ENCODE peak calls at places on chromosomes 1 and 21, in ten cellular contexts. One of them, this sample, is unnamed.

GRCh38 chr1:54998677-54999076 is at the start of gene BSND:
- DNase-seq in uterus: no peak
- DNase-seq in hepatocyte: no peak
- DNase-seq in right lobe of liver: no peak
- DNase-seq in AG09309: no peak
- DNase-seq in A549: no peak
- DNase-seq in osteocyte: no peak
- DNase-seq in endothelial cell: no peak
- DNase-seq in GM12865: peak
- DNase-seq in HFFc6: no peak
- DNase-seq in this sample: peak

GRCh38 chr1:204842892-204843291 is 27.8 kb upstream of the NFASC start:
- DNase-seq in uterus: no peak
- DNase-seq in hepatocyte: peak
- DNase-seq in right lobe of liver: no peak
- DNase-seq in AG09309: peak
- DNase-seq in A549: no peak
- DNase-seq in osteocyte: no peak
- DNase-seq in endothelial cell: no peak
- DNase-seq in GM12865: no peak
- DNase-seq in HFFc6: no peak
- DNase-seq in this sample: no peak

GRCh38 chr1:85494957-85495266 is 30.0 kb upstream of the DDAH1 start:
- DNase-seq in uterus: peak
- DNase-seq in hepatocyte: peak
- DNase-seq in right lobe of liver: no peak
- DNase-seq in AG09309: no peak
- DNase-seq in A549: peak
- DNase-seq in osteocyte: no peak
- DNase-seq in endothelial cell: peak
- DNase-seq in GM12865: no peak
- DNase-seq in HFFc6: no peak
- DNase-seq in this sample: no peak

GRCh38 chr1:36803870-36804560 is 230.3 kb downstream of the GRIK3 start:
- DNase-seq in uterus: no peak
- DNase-seq in hepatocyte: no peak
- DNase-seq in right lobe of liver: no peak
- DNase-seq in AG09309: no peak
- DNase-seq in A549: no peak
- DNase-seq in osteocyte: no peak
- DNase-seq in endothelial cell: no peak
- DNase-seq in GM12865: no peak
- DNase-seq in HFFc6: no peak
- DNase-seq in this sample: no peak

GRCh38 chr1:205521646-205522150 is 17.2 kb downstream of the CDK18 start:
- DNase-seq in uterus: no peak
- DNase-seq in hepatocyte: no peak
- DNase-seq in right lobe of liver: no peak
- DNase-seq in AG09309: no peak
- DNase-seq in A549: no peak
- DNase-seq in osteocyte: no peak
- DNase-seq in endothelial cell: no peak
- DNase-seq in GM12865: no peak
- DNase-seq in HFFc6: no peak
- DNase-seq in this sample: no peak

GRCh38 chr21:45430521-45431501 is 25.8 kb downstream of the COL18A1 start:
- DNase-seq in uterus: no peak
- DNase-seq in hepatocyte: peak
- DNase-seq in right lobe of liver: no peak
- DNase-seq in AG09309: no peak
- DNase-seq in A549: no peak
- DNase-seq in osteocyte: no peak
- DNase-seq in endothelial cell: no peak
- DNase-seq in GM12865: no peak
- DNase-seq in HFFc6: no peak
- DNase-seq in this sample: no peak

GRCh38 chr1:32538887-32539583 is at the start of gene ZBTB8A:
- DNase-seq in uterus: peak
- DNase-seq in hepatocyte: peak
- DNase-seq in right lobe of liver: peak
- DNase-seq in AG09309: no peak
- DNase-seq in A549: peak
- DNase-seq in osteocyte: peak
- DNase-seq in endothelial cell: peak
- DNase-seq in GM12865: peak
- DNase-seq in HFFc6: peak
- DNase-seq in this sample: no peak

GRCh38 chr1:76162254-76162653 is 87.7 kb downstream of the ST6GALNAC3 start:
- DNase-seq in uterus: no peak
- DNase-seq in hepatocyte: no peak
- DNase-seq in right lobe of liver: no peak
- DNase-seq in AG09309: no peak
- DNase-seq in A549: no peak
- DNase-seq in osteocyte: no peak
- DNase-seq in endothelial cell: no peak
- DNase-seq in GM12865: no peak
- DNase-seq in HFFc6: no peak
- DNase-seq in this sample: no peak

GRCh38 chr1:119081267-119081666 is 59.2 kb downstream of the WARS2 start:
- DNase-seq in uterus: no peak
- DNase-seq in hepatocyte: no peak
- DNase-seq in right lobe of liver: no peak
- DNase-seq in AG09309: peak
- DNase-seq in A549: no peak
- DNase-seq in osteocyte: no peak
- DNase-seq in endothelial cell: no peak
- DNase-seq in GM12865: no peak
- DNase-seq in HFFc6: no peak
- DNase-seq in this sample: no peak

GRCh38 chr1:193335797-193336428 is 149.5 kb upstream of the B3GALT2 start:
- DNase-seq in uterus: no peak
- DNase-seq in hepatocyte: no peak
- DNase-seq in right lobe of liver: no peak
- DNase-seq in AG09309: no peak
- DNase-seq in A549: no peak
- DNase-seq in osteocyte: no peak
- DNase-seq in endothelial cell: no peak
- DNase-seq in GM12865: no peak
- DNase-seq in HFFc6: peak
- DNase-seq in this sample: no peak

GRCh38 chr1:8845104-8846097 is 28.0 kb upstream of the RERE start:
- DNase-seq in uterus: no peak
- DNase-seq in hepatocyte: no peak
- DNase-seq in right lobe of liver: no peak
- DNase-seq in AG09309: no peak
- DNase-seq in A549: no peak
- DNase-seq in osteocyte: no peak
- DNase-seq in endothelial cell: no peak
- DNase-seq in GM12865: no peak
- DNase-seq in HFFc6: no peak
- DNase-seq in this sample: no peak

GRCh38 chr1:235018161-235018560 is 110.5 kb downstream of the TOMM20 start:
- DNase-seq in uterus: no peak
- DNase-seq in hepatocyte: peak
- DNase-seq in right lobe of liver: no peak
- DNase-seq in AG09309: peak
- DNase-seq in A549: peak
- DNase-seq in osteocyte: no peak
- DNase-seq in endothelial cell: no peak
- DNase-seq in GM12865: no peak
- DNase-seq in HFFc6: peak
- DNase-seq in this sample: no peak

GRCh38 chr1:4549933-4550332 is 104.5 kb upstream of the AJAP1 start:
- DNase-seq in uterus: no peak
- DNase-seq in hepatocyte: peak
- DNase-seq in right lobe of liver: no peak
- DNase-seq in AG09309: no peak
- DNase-seq in A549: no peak
- DNase-seq in osteocyte: no peak
- DNase-seq in endothelial cell: no peak
- DNase-seq in GM12865: no peak
- DNase-seq in HFFc6: no peak
- DNase-seq in this sample: no peak

GRCh38 chr1:208127284-208127683 is 116.9 kb downstream of the PLXNA2 start:
- DNase-seq in uterus: no peak
- DNase-seq in hepatocyte: no peak
- DNase-seq in right lobe of liver: no peak
- DNase-seq in AG09309: no peak
- DNase-seq in A549: no peak
- DNase-seq in osteocyte: no peak
- DNase-seq in endothelial cell: no peak
- DNase-seq in GM12865: no peak
- DNase-seq in HFFc6: no peak
- DNase-seq in this sample: no peak

GRCh38 chr1:44318097-44319088 is 36.7 kb downstream of the ERI3 start:
- DNase-seq in uterus: peak
- DNase-seq in hepatocyte: peak
- DNase-seq in right lobe of liver: no peak
- DNase-seq in AG09309: no peak
- DNase-seq in A549: peak
- DNase-seq in osteocyte: no peak
- DNase-seq in endothelial cell: peak
- DNase-seq in GM12865: peak
- DNase-seq in HFFc6: peak
- DNase-seq in this sample: peak
- TF ChIP-seq CTCF in uterus: peak
- TF ChIP-seq CTCF in hepatocyte: peak
- TF ChIP-seq CTCF in right lobe of liver: peak
- TF ChIP-seq CTCF in AG09309: peak
- TF ChIP-seq CTCF in A549: peak
- TF ChIP-seq CTCF in osteocyte: peak
- TF ChIP-seq CTCF in endothelial cell: peak
- TF ChIP-seq CTCF in GM12865: peak
- TF ChIP-seq CTCF in HFFc6: peak
- TF ChIP-seq CTCF in this sample: peak

GRCh38 chr1:25168193-25169071 is 63.9 kb downstream of the SYF2 start:
- DNase-seq in uterus: no peak
- DNase-seq in hepatocyte: peak
- DNase-seq in right lobe of liver: no peak
- DNase-seq in AG09309: no peak
- DNase-seq in A549: peak
- DNase-seq in osteocyte: peak
- DNase-seq in endothelial cell: no peak
- DNase-seq in GM12865: no peak
- DNase-seq in HFFc6: no peak
- DNase-seq in this sample: no peak
- TF ChIP-seq CTCF in uterus: no peak
- TF ChIP-seq CTCF in hepatocyte: peak
- TF ChIP-seq CTCF in right lobe of liver: peak
- TF ChIP-seq CTCF in AG09309: no peak
- TF ChIP-seq CTCF in A549: no peak
- TF ChIP-seq CTCF in osteocyte: no peak
- TF ChIP-seq CTCF in endothelial cell: no peak
- TF ChIP-seq CTCF in GM12865: no peak
- TF ChIP-seq CTCF in HFFc6: no peak
- TF ChIP-seq CTCF in this sample: no peak

DNA sequence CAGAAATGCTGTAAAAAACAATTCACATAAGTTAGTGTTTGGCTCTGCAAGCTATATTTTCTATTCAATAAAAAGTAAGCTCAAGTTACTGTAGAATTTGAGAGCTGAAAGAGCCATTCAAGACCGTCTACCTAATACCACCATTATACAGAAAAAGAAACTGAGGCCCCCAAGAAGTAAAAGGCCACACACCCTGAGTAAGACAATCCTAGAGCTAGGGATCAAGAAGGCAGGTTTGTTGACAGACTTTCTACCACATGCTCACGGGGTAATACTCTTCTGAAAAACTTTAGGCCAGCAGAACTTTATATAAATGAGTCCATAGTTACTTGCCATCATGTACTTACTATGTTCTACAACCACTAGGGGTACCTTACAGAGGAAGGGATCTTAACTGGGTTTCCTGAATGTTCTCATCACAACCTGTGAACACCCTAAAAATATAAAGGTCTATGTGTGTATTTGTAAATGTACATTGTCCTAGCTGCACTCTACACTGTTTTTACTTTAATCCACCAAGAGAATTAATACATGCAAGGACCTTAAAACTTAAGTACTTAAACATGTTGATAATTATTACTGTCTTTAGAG is 2.7 kb downstream of the PSMG1 start:
- DNase-seq in uterus: no peak
- DNase-seq in hepatocyte: no peak
- DNase-seq in right lobe of liver: no peak
- DNase-seq in AG09309: no peak
- DNase-seq in A549: peak
- DNase-seq in osteocyte: no peak
- DNase-seq in endothelial cell: no peak
- DNase-seq in GM12865: no peak
- DNase-seq in HFFc6: peak
- DNase-seq in this sample: no peak
- TF ChIP-seq CTCF in uterus: no peak
- TF ChIP-seq CTCF in hepatocyte: no peak
- TF ChIP-seq CTCF in right lobe of liver: no peak
- TF ChIP-seq CTCF in AG09309: peak
- TF ChIP-seq CTCF in A549: no peak
- TF ChIP-seq CTCF in osteocyte: peak
- TF ChIP-seq CTCF in endothelial cell: peak
- TF ChIP-seq CTCF in GM12865: peak
- TF ChIP-seq CTCF in HFFc6: peak
- TF ChIP-seq CTCF in this sample: no peak

GRCh38 chr1:213053455-213053854 is 2.4 kb downstream of the RPS6KC1 start:
- DNase-seq in uterus: no peak
- DNase-seq in hepatocyte: no peak
- DNase-seq in right lobe of liver: no peak
- DNase-seq in AG09309: no peak
- DNase-seq in A549: no peak
- DNase-seq in osteocyte: no peak
- DNase-seq in endothelial cell: no peak
- DNase-seq in GM12865: no peak
- DNase-seq in HFFc6: no peak
- DNase-seq in this sample: no peak

GRCh38 chr1:213050745-213051126 is 305 bp upstream of the RPS6KC1 start:
- DNase-seq in uterus: no peak
- DNase-seq in hepatocyte: no peak
- DNase-seq in right lobe of liver: no peak
- DNase-seq in AG09309: no peak
- DNase-seq in A549: no peak
- DNase-seq in osteocyte: no peak
- DNase-seq in endothelial cell: no peak
- DNase-seq in GM12865: no peak
- DNase-seq in HFFc6: no peak
- DNase-seq in this sample: no peak

GRCh38 chr1:213049232-213049631 is 1.8 kb upstream of the RPS6KC1 start:
- DNase-seq in uterus: no peak
- DNase-seq in hepatocyte: no peak
- DNase-seq in right lobe of liver: no peak
- DNase-seq in AG09309: no peak
- DNase-seq in A549: no peak
- DNase-seq in osteocyte: no peak
- DNase-seq in endothelial cell: no peak
- DNase-seq in GM12865: no peak
- DNase-seq in HFFc6: no peak
- DNase-seq in this sample: no peak

GRCh38 chr1:213051881-213052202 is 801 bp downstream of the RPS6KC1 start:
- DNase-seq in uterus: no peak
- DNase-seq in hepatocyte: no peak
- DNase-seq in right lobe of liver: no peak
- DNase-seq in AG09309: no peak
- DNase-seq in A549: no peak
- DNase-seq in osteocyte: no peak
- DNase-seq in endothelial cell: no peak
- DNase-seq in GM12865: no peak
- DNase-seq in HFFc6: no peak
- DNase-seq in this sample: no peak

GRCh38 chr1:213051127-213051880 is at the start of gene RPS6KC1:
- DNase-seq in uterus: peak
- DNase-seq in hepatocyte: peak
- DNase-seq in right lobe of liver: peak
- DNase-seq in AG09309: peak
- DNase-seq in A549: peak
- DNase-seq in osteocyte: peak
- DNase-seq in endothelial cell: peak
- DNase-seq in GM12865: peak
- DNase-seq in HFFc6: peak
- DNase-seq in this sample: peak
- TF ChIP-seq CTCF in uterus: no peak
- TF ChIP-seq CTCF in hepatocyte: no peak
- TF ChIP-seq CTCF in right lobe of liver: peak
- TF ChIP-seq CTCF in AG09309: peak
- TF ChIP-seq CTCF in A549: no peak
- TF ChIP-seq CTCF in osteocyte: peak
- TF ChIP-seq CTCF in endothelial cell: no peak
- TF ChIP-seq CTCF in GM12865: peak
- TF ChIP-seq CTCF in HFFc6: peak
- TF ChIP-seq CTCF in this sample: no peak

This sample was measured in GM13976.